ENCODE peak calls at places on chromosome 17, in ten cellular contexts. L is putamen, D is SK-N-DZ, Y is left ventricle myocardium inferior, T is MV-4-11, M is nucleus accumbens, I is myocyte, X is bronchial epithelial cell, H is NCI-H345, O is A172. V is an unnamed sample.

GRCh38 chr17:81868674-81869220 is 2.4 kb downstream of the ARHGDIA start:
- DNase-seq in L (no peak), D (peak), Y (no peak), T (no peak), M (no peak), I (peak), X (peak), H (no peak), O (peak), V (no peak)

GRCh38 chr17:71118039-71118438 is 948.7 kb downstream of the KCNJ2 start:
- DNase-seq in L (no peak), D (peak), Y (no peak), T (no peak), M (no peak), I (peak), X (peak), H (peak), O (peak), V (no peak)

GRCh38 chr17:42185497-42185860 is 227 bp upstream of the HCRT start:
- DNase-seq in L (no peak), D (peak), Y (no peak), T (no peak), M (no peak), I (no peak), X (no peak), H (no peak), O (no peak), V (no peak)

GRCh38 chr17:80364091-80364691 is 50.8 kb upstream of the ENDOV start:
- DNase-seq in L (no peak), D (peak), Y (no peak), T (no peak), M (no peak), I (peak), X (peak), H (peak), O (no peak), V (no peak)

GRCh38 chr17:45346255-45347015 is 29.6 kb upstream of the MAP3K14 start:
- DNase-seq in L (peak), D (no peak), Y (no peak), T (no peak), M (no peak), I (no peak), X (no peak), H (no peak), O (no peak), V (no peak)

GRCh38 chr17:44084131-44084538 is 13.6 kb downstream of the G6PC3 start:
- DNase-seq in L (no peak), D (no peak), Y (no peak), T (no peak), M (no peak), I (no peak), X (no peak), H (peak), O (peak), V (no peak)

GRCh38 chr17:80480248-80480647 is 3.8 kb upstream of the NPTX1 start:
- DNase-seq in L (no peak), D (no peak), Y (no peak), T (no peak), M (no peak), I (no peak), X (no peak), H (no peak), O (no peak), V (no peak)

GRCh38 chr17:73956595-73957465 is 246.6 kb upstream of the RPL38 start:
- DNase-seq in L (peak), D (peak), Y (peak), T (peak), M (peak), I (no peak), X (peak), H (peak), O (peak), V (peak)

GRCh38 chr17:6674586-6674985 is 23.0 kb downstream of the C17orf100 start:
- DNase-seq in L (no peak), D (no peak), Y (no peak), T (no peak), M (no peak), I (no peak), X (no peak), H (no peak), O (no peak), V (no peak)

GRCh38 chr17:80208050-80208449 is 12.1 kb downstream of the SGSH start:
- DNase-seq in L (no peak), D (no peak), Y (no peak), T (no peak), M (no peak), I (no peak), X (no peak), H (no peak), O (no peak), V (no peak)

GRCh38 chr17:39677072-39677471 is 8.8 kb downstream of the PNMT start:
- DNase-seq in L (no peak), D (no peak), Y (no peak), T (no peak), M (no peak), I (no peak), X (no peak), H (no peak), O (no peak), V (no peak)

GRCh38 chr17:29711588-29712385 is 89.1 kb upstream of the CORO6 start:
- DNase-seq in L (no peak), D (no peak), Y (no peak), T (no peak), M (no peak), I (no peak), X (no peak), H (no peak), O (no peak), V (no peak)

GRCh38 chr17:50459081-50459676 is 9.5 kb downstream of the CHAD start:
- DNase-seq in L (no peak), D (no peak), Y (no peak), T (no peak), M (no peak), I (no peak), X (peak), H (peak), O (peak), V (no peak)

GRCh38 chr17:50183439-50184001 is 17.7 kb downstream of the SGCA start:
- DNase-seq in L (no peak), D (no peak), Y (no peak), T (peak), M (no peak), I (peak), X (no peak), H (no peak), O (no peak), V (no peak)

GRCh38 chr17:58556833-58557250 is 42.4 kb upstream of the MTMR4 start:
- DNase-seq in L (peak), D (no peak), Y (no peak), T (peak), M (no peak), I (no peak), X (no peak), H (no peak), O (no peak), V (peak)

GRCh38 chr17:50495918-50496317 is 12.3 kb upstream of the MYCBPAP start:
- DNase-seq in L (no peak), D (no peak), Y (no peak), T (no peak), M (no peak), I (no peak), X (no peak), H (no peak), O (peak), V (no peak)

GRCh38 chr17:18362509-18363020 is 785 bp downstream of the SHMT1 start:
- DNase-seq in L (peak), D (no peak), Y (peak), T (no peak), M (peak), I (peak), X (peak), H (no peak), O (peak), V (peak)

GRCh38 chr17:35788504-35788998 is 6.9 kb downstream of the MMP28 start:
- DNase-seq in L (no peak), D (no peak), Y (no peak), T (no peak), M (no peak), I (peak), X (peak), H (no peak), O (peak), V (no peak)

GRCh38 chr17:55348749-55349354 is 72.8 kb downstream of the MMD start:
- DNase-seq in L (peak), D (peak), Y (no peak), T (no peak), M (peak), I (peak), X (peak), H (peak), O (peak), V (no peak)

GRCh38 chr17:49249292-49249794 is 18.8 kb upstream of the PHOSPHO1 start:
- DNase-seq in L (no peak), D (no peak), Y (peak), T (no peak), M (no peak), I (peak), X (no peak), H (peak), O (peak), V (no peak)

GRCh38 chr17:34606721-34607120 is 27.3 kb downstream of the TMEM132E start:
- DNase-seq in L (no peak), D (no peak), Y (no peak), T (no peak), M (no peak), I (no peak), X (no peak), H (no peak), O (no peak), V (no peak)

GRCh38 chr17:42754782-42755181 is 6.2 kb upstream of the RAMP2 start:
- DNase-seq in L (no peak), D (no peak), Y (peak), T (no peak), M (no peak), I (no peak), X (peak), H (no peak), O (peak), V (no peak)

GRCh38 chr17:47907932-47908562 is 12.0 kb downstream of the SP2 start:
- DNase-seq in L (no peak), D (no peak), Y (no peak), T (peak), M (no peak), I (no peak), X (no peak), H (no peak), O (no peak), V (no peak)

GRCh38 chr17:55911186-55911585 is 160.3 kb downstream of the PCTP start:
- DNase-seq in L (no peak), D (no peak), Y (no peak), T (no peak), M (no peak), I (no peak), X (no peak), H (no peak), O (no peak), V (no peak)

V was measured in amygdala.